ENCODE peak calls at places on chromosomes 4 and X, in eight cellular contexts. B is fibroblast of the aortic adventitia; R is CD8-positive, alpha-beta T cell; N is mammary epithelial cell; V is AG08395; Q is activated CD4-positive, CD25-positive, alpha-beta regulatory T cell; X is Ammon's horn; Z is endodermal cell. T is an unnamed sample.

GRCh38 chrX:22159071-22159470 is 113.6 kb upstream of the CBLL2 start:
- DNase-seq in B (peak), R (no peak), N (peak), V (peak), Q (no peak), X (no peak), Z (no peak), T (peak)

GRCh38 chrX:40094900-40095587 is 2.7 kb downstream of the BCOR start:
- DNase-seq in B (no peak), R (no peak), N (no peak), V (no peak), Q (no peak), X (no peak), Z (peak), T (no peak)

GRCh38 chr4:140937866-140938265 is 181.7 kb upstream of the TBC1D9 start:
- DNase-seq in B (peak), R (no peak), N (no peak), V (peak), Q (no peak), X (no peak), Z (no peak), T (peak)

GRCh38 chr4:40020221-40020620 is 36.4 kb upstream of the N4BP2 start:
- DNase-seq in B (no peak), R (no peak), N (no peak), V (no peak), Q (no peak), X (no peak), Z (no peak), T (no peak)

GRCh38 chr4:28010543-28011235 is 1150.0 kb downstream of the STIM2 start:
- DNase-seq in B (peak), R (no peak), N (no peak), V (no peak), Q (no peak), X (peak), Z (no peak), T (no peak)

GRCh38 chrX:11434607-11435006 is 141.4 kb downstream of the AMELX start:
- DNase-seq in B (no peak), R (no peak), N (no peak), V (no peak), Q (no peak), X (no peak), Z (no peak), T (no peak)

GRCh38 chr4:10333942-10334341 is 123.3 kb downstream of the ZNF518B start:
- DNase-seq in B (no peak), R (no peak), N (peak), V (no peak), Q (no peak), X (no peak), Z (peak), T (no peak)

GRCh38 chrX:40388441-40388840 is 192.3 kb upstream of the ATP6AP2 start:
- DNase-seq in B (no peak), R (no peak), N (no peak), V (no peak), Q (no peak), X (no peak), Z (no peak), T (no peak)

GRCh38 chr4:140116442-140117104 is 37.4 kb downstream of the MAML3 start:
- DNase-seq in B (no peak), R (no peak), N (peak), V (no peak), Q (no peak), X (no peak), Z (no peak), T (peak)

GRCh38 chr4:187883836-187884235 is 111.7 kb upstream of the ZFP42 start:
- DNase-seq in B (no peak), R (no peak), N (no peak), V (no peak), Q (no peak), X (no peak), Z (peak), T (no peak)

GRCh38 chrX:129682979-129683378 is 28.2 kb upstream of the APLN start:
- DNase-seq in B (no peak), R (no peak), N (no peak), V (no peak), Q (no peak), X (no peak), Z (no peak), T (no peak)

GRCh38 chr4:80058740-80059139 is 14.3 kb downstream of the ANTXR2 start:
- DNase-seq in B (no peak), R (peak), N (no peak), V (peak), Q (no peak), X (no peak), Z (no peak), T (peak)

GRCh38 chr4:103046416-103047290 is 27.1 kb upstream of the SLC9B1 start:
- DNase-seq in B (peak), R (peak), N (peak), V (peak), Q (no peak), X (peak), Z (peak), T (peak)

GRCh38 chr4:3440979-3441500 is 728 bp upstream of the HGFAC start:
- DNase-seq in B (peak), R (no peak), N (peak), V (peak), Q (no peak), X (no peak), Z (no peak), T (peak)